ENCODE peak calls at places on chromosomes 13 and 19, in eight cellular contexts. One of them, this sample, is unnamed.

GRCh38 chr19:9727644-9728043 is 40.9 kb downstream of the ZNF846 start:
- DNase-seq in GM23338: no peak
- DNase-seq in astrocyte: no peak
- DNase-seq in neural progenitor cell: no peak
- DNase-seq in PC-9: no peak
- DNase-seq in hepatocyte: no peak
- DNase-seq in HCT116: no peak
- DNase-seq in GM12878: no peak
- DNase-seq in this sample: no peak

GRCh38 chr13:101474419-101474957 is 22.0 kb downstream of the ITGBL1 start:
- DNase-seq in GM23338: peak
- DNase-seq in astrocyte: peak
- DNase-seq in neural progenitor cell: peak
- DNase-seq in PC-9: no peak
- DNase-seq in hepatocyte: peak
- DNase-seq in HCT116: no peak
- DNase-seq in GM12878: no peak
- DNase-seq in this sample: peak

GRCh38 chr19:9673912-9674668 is 810 bp downstream of the ZNF562 start:
- DNase-seq in GM23338: peak
- DNase-seq in astrocyte: peak
- DNase-seq in neural progenitor cell: no peak
- DNase-seq in PC-9: peak
- DNase-seq in hepatocyte: no peak
- DNase-seq in HCT116: peak
- DNase-seq in GM12878: peak
- DNase-seq in this sample: no peak

GRCh38 chr13:99993660-99994455 is 12.3 kb downstream of the ZIC2 start:
- DNase-seq in GM23338: peak
- DNase-seq in astrocyte: no peak
- DNase-seq in neural progenitor cell: peak
- DNase-seq in PC-9: no peak
- DNase-seq in hepatocyte: no peak
- DNase-seq in HCT116: no peak
- DNase-seq in GM12878: no peak
- DNase-seq in this sample: no peak

GRCh38 chr19:3284759-3285646 is 60.5 kb downstream of the CELF5 start:
- DNase-seq in GM23338: peak
- DNase-seq in astrocyte: peak
- DNase-seq in neural progenitor cell: peak
- DNase-seq in PC-9: peak
- DNase-seq in hepatocyte: peak
- DNase-seq in HCT116: peak
- DNase-seq in GM12878: no peak
- DNase-seq in this sample: peak

GRCh38 chr19:57302727-57303401 is 17.4 kb upstream of the ZNF543 start:
- DNase-seq in GM23338: peak
- DNase-seq in astrocyte: peak
- DNase-seq in neural progenitor cell: no peak
- DNase-seq in PC-9: no peak
- DNase-seq in hepatocyte: no peak
- DNase-seq in HCT116: no peak
- DNase-seq in GM12878: no peak
- DNase-seq in this sample: peak

GRCh38 chr19:41551212-41551610 is 24.8 kb upstream of the CEACAM21 start:
- DNase-seq in GM23338: no peak
- DNase-seq in astrocyte: no peak
- DNase-seq in neural progenitor cell: no peak
- DNase-seq in PC-9: no peak
- DNase-seq in hepatocyte: no peak
- DNase-seq in HCT116: no peak
- DNase-seq in GM12878: no peak
- DNase-seq in this sample: no peak

GRCh38 chr13:103431880-103432279 is 365.7 kb upstream of the SLC10A2 start:
- DNase-seq in GM23338: no peak
- DNase-seq in astrocyte: no peak
- DNase-seq in neural progenitor cell: no peak
- DNase-seq in PC-9: no peak
- DNase-seq in hepatocyte: no peak
- DNase-seq in HCT116: no peak
- DNase-seq in GM12878: no peak
- DNase-seq in this sample: no peak

GRCh38 chr19:13172335-13173128 is 22.3 kb downstream of the IER2 start:
- DNase-seq in GM23338: no peak
- DNase-seq in astrocyte: peak
- DNase-seq in neural progenitor cell: no peak
- DNase-seq in PC-9: peak
- DNase-seq in hepatocyte: peak
- DNase-seq in HCT116: no peak
- DNase-seq in GM12878: no peak
- DNase-seq in this sample: peak

GRCh38 chr19:40365613-40366401 is 17.3 kb downstream of the PLD3 start:
- DNase-seq in GM23338: peak
- DNase-seq in astrocyte: peak
- DNase-seq in neural progenitor cell: peak
- DNase-seq in PC-9: peak
- DNase-seq in hepatocyte: peak
- DNase-seq in HCT116: no peak
- DNase-seq in GM12878: no peak
- DNase-seq in this sample: peak

GRCh38 chr19:40363128-40363527 is 14.6 kb downstream of the PLD3 start:
- DNase-seq in GM23338: no peak
- DNase-seq in astrocyte: no peak
- DNase-seq in neural progenitor cell: no peak
- DNase-seq in PC-9: no peak
- DNase-seq in hepatocyte: no peak
- DNase-seq in HCT116: no peak
- DNase-seq in GM12878: no peak
- DNase-seq in this sample: no peak

GRCh38 chr19:40366697-40367561 is 18.4 kb downstream of the PLD3 start:
- DNase-seq in GM23338: peak
- DNase-seq in astrocyte: peak
- DNase-seq in neural progenitor cell: peak
- DNase-seq in PC-9: no peak
- DNase-seq in hepatocyte: peak
- DNase-seq in HCT116: no peak
- DNase-seq in GM12878: no peak
- DNase-seq in this sample: peak

GRCh38 chr19:40367577-40368434 is 19.3 kb downstream of the PLD3 start:
- DNase-seq in GM23338: no peak
- DNase-seq in astrocyte: no peak
- DNase-seq in neural progenitor cell: no peak
- DNase-seq in PC-9: no peak
- DNase-seq in hepatocyte: no peak
- DNase-seq in HCT116: no peak
- DNase-seq in GM12878: no peak
- DNase-seq in this sample: no peak

GRCh38 chr19:40365010-40365409 is 16.5 kb downstream of the PLD3 start:
- DNase-seq in GM23338: no peak
- DNase-seq in astrocyte: no peak
- DNase-seq in neural progenitor cell: no peak
- DNase-seq in PC-9: no peak
- DNase-seq in hepatocyte: no peak
- DNase-seq in HCT116: no peak
- DNase-seq in GM12878: no peak
- DNase-seq in this sample: no peak
- H2AFZ ChIP-seq in GM23338: no peak
- H2AFZ ChIP-seq in astrocyte: peak
- H2AFZ ChIP-seq in neural progenitor cell: no peak
- H2AFZ ChIP-seq in PC-9: no peak
- H2AFZ ChIP-seq in hepatocyte: peak
- H2AFZ ChIP-seq in HCT116: no peak
- H2AFZ ChIP-seq in GM12878: no peak
- H2AFZ ChIP-seq in this sample: no peak

GRCh38 chr19:19538077-19538764 is at the start of gene CILP2:
- DNase-seq in GM23338: peak
- DNase-seq in astrocyte: no peak
- DNase-seq in neural progenitor cell: peak
- DNase-seq in PC-9: peak
- DNase-seq in hepatocyte: peak
- DNase-seq in HCT116: no peak
- DNase-seq in GM12878: no peak
- DNase-seq in this sample: no peak
- TF ChIP-seq EZH2 in GM23338: peak
- TF ChIP-seq EZH2 in astrocyte: peak
- TF ChIP-seq EZH2 in neural progenitor cell: peak
- TF ChIP-seq EZH2 in PC-9: no peak
- TF ChIP-seq EZH2 in hepatocyte: no peak
- TF ChIP-seq EZH2 in HCT116: no peak
- TF ChIP-seq EZH2 in GM12878: no peak
- TF ChIP-seq EZH2 in this sample: no peak

GRCh38 chr19:4597975-4598671 is 38.6 kb upstream of the SEMA6B start:
- DNase-seq in GM23338: peak
- DNase-seq in astrocyte: no peak
- DNase-seq in neural progenitor cell: peak
- DNase-seq in PC-9: peak
- DNase-seq in hepatocyte: peak
- DNase-seq in HCT116: no peak
- DNase-seq in GM12878: no peak
- DNase-seq in this sample: no peak
- H2AFZ ChIP-seq in GM23338: peak
- H2AFZ ChIP-seq in astrocyte: no peak
- H2AFZ ChIP-seq in neural progenitor cell: peak
- H2AFZ ChIP-seq in PC-9: no peak
- H2AFZ ChIP-seq in hepatocyte: no peak
- H2AFZ ChIP-seq in HCT116: no peak
- H2AFZ ChIP-seq in GM12878: peak
- H2AFZ ChIP-seq in this sample: no peak

GRCh38 chr19:7293795-7294570 is at the start of gene INSR:
- DNase-seq in GM23338: peak
- DNase-seq in astrocyte: peak
- DNase-seq in neural progenitor cell: peak
- DNase-seq in PC-9: peak
- DNase-seq in hepatocyte: peak
- DNase-seq in HCT116: peak
- DNase-seq in GM12878: peak
- DNase-seq in this sample: peak

GRCh38 chr19:7295912-7296486 is 1.8 kb upstream of the INSR start:
- DNase-seq in GM23338: no peak
- DNase-seq in astrocyte: no peak
- DNase-seq in neural progenitor cell: no peak
- DNase-seq in PC-9: no peak
- DNase-seq in hepatocyte: no peak
- DNase-seq in HCT116: no peak
- DNase-seq in GM12878: no peak
- DNase-seq in this sample: no peak

GRCh38 chr19:7292352-7292949 is 1.8 kb downstream of the INSR start:
- DNase-seq in GM23338: peak
- DNase-seq in astrocyte: no peak
- DNase-seq in neural progenitor cell: no peak
- DNase-seq in PC-9: no peak
- DNase-seq in hepatocyte: no peak
- DNase-seq in HCT116: no peak
- DNase-seq in GM12878: no peak
- DNase-seq in this sample: no peak

GRCh38 chr19:7294571-7295212 is 478 bp upstream of the INSR start:
- DNase-seq in GM23338: peak
- DNase-seq in astrocyte: peak
- DNase-seq in neural progenitor cell: peak
- DNase-seq in PC-9: peak
- DNase-seq in hepatocyte: peak
- DNase-seq in HCT116: peak
- DNase-seq in GM12878: no peak
- DNase-seq in this sample: peak

DNA sequence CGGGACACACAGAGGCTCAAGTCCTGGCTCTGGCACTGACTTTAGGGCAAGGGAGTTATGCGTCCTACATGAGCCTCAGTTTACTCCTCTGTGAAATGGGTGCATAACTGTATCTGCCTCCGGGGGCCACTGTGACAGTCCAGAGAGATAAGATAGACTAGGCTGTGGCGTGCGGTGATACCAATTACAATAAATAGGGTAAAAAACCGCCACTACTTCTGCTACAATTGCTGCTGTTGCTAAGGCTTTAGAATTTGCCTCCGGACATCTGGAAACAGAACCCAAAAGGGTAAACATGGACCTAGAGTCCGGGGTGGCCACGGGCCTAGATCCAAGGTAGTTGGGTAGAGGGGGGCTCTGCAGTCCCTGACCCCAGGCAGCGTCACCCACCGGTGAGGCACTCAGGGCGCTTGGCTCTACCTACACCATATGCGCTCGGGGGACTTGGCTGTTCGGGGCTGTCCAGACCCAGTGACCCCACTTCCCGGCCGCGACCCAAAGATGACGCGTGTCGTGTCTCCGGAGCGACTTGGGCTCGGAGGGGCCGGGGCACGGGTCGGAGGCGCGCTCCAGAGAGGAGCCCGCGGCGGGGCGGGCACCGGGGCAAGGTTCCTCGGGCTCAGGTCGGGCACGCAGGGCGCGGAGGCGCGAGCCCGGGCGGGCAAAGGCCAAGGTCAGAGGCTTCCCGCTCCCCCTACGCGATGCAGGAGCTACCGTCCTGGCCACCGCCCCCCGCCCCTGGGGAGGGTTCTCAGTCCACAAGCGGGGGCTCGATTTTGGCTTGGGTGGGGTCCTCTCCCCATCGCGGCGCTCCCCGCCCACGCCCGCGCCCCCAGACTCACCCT is 1.0 kb downstream of the INSR start:
- DNase-seq in GM23338: peak
- DNase-seq in astrocyte: no peak
- DNase-seq in neural progenitor cell: peak
- DNase-seq in PC-9: no peak
- DNase-seq in hepatocyte: peak
- DNase-seq in HCT116: no peak
- DNase-seq in GM12878: no peak
- DNase-seq in this sample: no peak
- TF ChIP-seq EZH2 in GM23338: no peak
- TF ChIP-seq EZH2 in astrocyte: no peak
- TF ChIP-seq EZH2 in neural progenitor cell: peak
- TF ChIP-seq EZH2 in PC-9: no peak
- TF ChIP-seq EZH2 in hepatocyte: no peak
- TF ChIP-seq EZH2 in HCT116: no peak
- TF ChIP-seq EZH2 in GM12878: no peak
- TF ChIP-seq EZH2 in this sample: no peak

This sample was measured in fibroblast of lung.